ENCODE peak calls at places on chromosome 2, in five cellular contexts. I is K562; J is esophagus squamous epithelium; C is CD8-positive, alpha-beta memory T cell; N is mucosa of descending colon. B is an unnamed sample.

GRCh38 chr2:126978333-126978732 is 79.6 kb downstream of the TEX51 start:
- DNase-seq in C (no peak), I (no peak), J (no peak), N (no peak), B (no peak)

GRCh38 chr2:210654091-210654490 is 97.7 kb downstream of the CPS1 start:
- DNase-seq in J (no peak), I (no peak), N (no peak), C (no peak), B (no peak)

GRCh38 chr2:30266705-30267104 is 35.4 kb downstream of the LBH start:
- DNase-seq in C (no peak), N (no peak), I (no peak), J (no peak), B (no peak)

GRCh38 chr2:46179037-46179621 is 118.1 kb upstream of the EPAS1 start:
- DNase-seq in N (no peak), J (no peak), C (peak; percentile 54), I (peak; percentile 17), B (peak; percentile 58)

GRCh38 chr2:10165282-10165681 is 42.7 kb downstream of the RRM2 start:
- DNase-seq in J (no peak), N (no peak), I (no peak), C (no peak), B (no peak)

GRCh38 chr2:12534646-12535263 is 182.0 kb upstream of the TRIB2 start:
- DNase-seq in I (no peak), C (no peak), J (no peak), N (no peak), B (no peak)

GRCh38 chr2:149422337-149422990 is 92.1 kb downstream of the LYPD6 start:
- DNase-seq in I (no peak), N (no peak), J (no peak), C (no peak), B (no peak)

GRCh38 chr2:46311651-46312223 is 14.5 kb downstream of the EPAS1 start:
- DNase-seq in C (no peak), I (no peak), J (no peak), N (no peak), B (no peak)

GRCh38 chr2:59066787-59067399 is 825.8 kb upstream of the FANCL start:
- DNase-seq in I (no peak), J (no peak), N (no peak), C (no peak), B (no peak)

GRCh38 chr2:240996834-240997140 is 1.6 kb upstream of the SNED1 start:
- DNase-seq in J (no peak), C (no peak), N (no peak), I (no peak), B (no peak)

GRCh38 chr2:240996161-240996833 is 2.1 kb upstream of the SNED1 start:
- DNase-seq in C (no peak), J (no peak), N (peak; percentile 26), I (no peak), B (no peak)

GRCh38 chr2:240997856-240998705 is at the start of gene SNED1:
- DNase-seq in J (no peak), N (peak; percentile 91), C (peak; percentile 73), I (peak; percentile 81), B (peak; percentile 73)

GRCh38 chr2:240998706-240999000 is 235 bp downstream of the SNED1 start:
- DNase-seq in C (no peak), I (no peak), J (no peak), N (no peak), B (no peak)

GRCh38 chr2:240997141-240997855 is 1.1 kb upstream of the SNED1 start:
- DNase-seq in J (no peak), N (peak; percentile 41), I (no peak), C (peak; percentile 41), B (no peak)
- H3K4me3 ChIP-seq in J (peak overlapping the region; percentile 72), N (no peak overlapping the region), I (no peak overlapping the region), C (no peak overlapping the region), B (peak overlapping the region; percentile 31)

GRCh38 chr2:143175435-143175834 is 46.2 kb downstream of the ARHGAP15 start:
- DNase-seq in C (no peak), I (no peak), N (no peak), J (no peak), B (no peak)

GRCh38 chr2:143176606-143177005 is 47.4 kb downstream of the ARHGAP15 start:
- DNase-seq in I (no peak), N (no peak), J (no peak), C (peak; percentile 8), B (no peak)

GRCh38 chr2:143182649-143183048 is 53.4 kb downstream of the ARHGAP15 start:
- DNase-seq in J (no peak), I (no peak), N (no peak), C (no peak), B (no peak)

GRCh38 chr2:143181494-143181893 is 52.3 kb downstream of the ARHGAP15 start:
- DNase-seq in C (no peak), J (no peak), I (no peak), N (no peak), B (no peak)

GRCh38 chr2:143177081-143177786 is 48.0 kb downstream of the ARHGAP15 start:
- DNase-seq in J (no peak), C (peak; percentile 16), N (no peak), I (no peak), B (no peak)
- H3K4me3 ChIP-seq in J (peak overlapping the region; percentile 20), C (peak overlapping the region; percentile 24), N (no peak overlapping the region), I (no peak overlapping the region), B (peak overlapping the region; percentile 44)

DNA sequence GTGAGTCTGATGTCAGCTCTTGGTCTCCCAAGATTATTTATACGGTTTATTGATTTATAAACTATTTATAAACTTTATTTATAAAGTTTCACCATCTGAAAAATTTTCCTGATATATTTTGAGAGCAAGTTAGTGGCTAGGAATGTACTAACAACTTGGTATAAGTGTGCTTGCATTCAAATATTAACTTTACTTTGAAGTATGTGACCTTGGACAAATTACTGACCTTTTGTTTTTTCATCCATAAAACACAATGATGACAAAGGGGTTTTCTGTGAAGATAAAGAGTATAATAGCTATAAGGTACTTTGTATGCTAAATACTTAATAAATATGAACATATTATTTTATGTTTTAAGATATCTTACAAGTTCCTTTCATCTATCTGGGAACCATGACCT is 221.7 kb downstream of the GCA start:
- DNase-seq in N (no peak), I (no peak), C (no peak), J (no peak), B (no peak)
- H3K4me3 ChIP-seq in N (no peak overlapping the region), I (no peak overlapping the region), C (no peak overlapping the region), J (no peak overlapping the region), B (no peak overlapping the region)

GRCh38 chr2:44101246-44101645 is 67.4 kb upstream of the PPM1B start:
- DNase-seq in I (no peak), N (no peak), C (no peak), J (no peak), B (no peak)
- H3K4me3 ChIP-seq in I (no peak overlapping the region), N (no peak overlapping the region), C (no peak overlapping the region), J (no peak overlapping the region), B (no peak overlapping the region)